ENCODE peak calls at places on chromosomes 3 and 15, in eight cellular contexts. K is psoas muscle, Y is keratinocyte, Q is NB4, S is retinal pigment epithelial cell, J is AG10803, R is bronchial epithelial cell, L is cardiac muscle cell. E is an unnamed sample.

GRCh38 chr3:4533489-4534443 is 40.6 kb downstream of the ITPR1 start:
- DNase-seq in K (no peak), Y (no peak), Q (peak), S (no peak), J (no peak), R (no peak), L (peak), E (no peak)

GRCh38 chr15:100565591-100565990 is 36.4 kb downstream of the LINS1 start:
- DNase-seq in K (no peak), Y (no peak), Q (peak), S (no peak), J (peak), R (peak), L (peak), E (no peak)

GRCh38 chr3:146092230-146092629 is 68.8 kb downstream of the PLOD2 start:
- DNase-seq in K (no peak), Y (no peak), Q (no peak), S (peak), J (no peak), R (peak), L (no peak), E (peak)

GRCh38 chr3:112074006-112074405 is 12.2 kb upstream of the C3orf52 start:
- DNase-seq in K (no peak), Y (no peak), Q (no peak), S (no peak), J (peak), R (peak), L (no peak), E (no peak)

GRCh38 chr3:178475062-178475461 is 61.2 kb upstream of the KCNMB2 start:
- DNase-seq in K (no peak), Y (no peak), Q (no peak), S (no peak), J (no peak), R (no peak), L (no peak), E (no peak)

GRCh38 chr3:60912142-60912541 is 339.1 kb downstream of the FHIT start:
- DNase-seq in K (no peak), Y (no peak), Q (no peak), S (no peak), J (no peak), R (peak), L (no peak), E (no peak)

GRCh38 chr3:139309880-139310279 is 33.9 kb upstream of the MRPS22 start:
- DNase-seq in K (no peak), Y (no peak), Q (peak), S (no peak), J (peak), R (no peak), L (peak), E (no peak)

GRCh38 chr15:59436774-59437472 is 1.1 kb upstream of the FAM81A start:
- DNase-seq in K (no peak), Y (no peak), Q (no peak), S (no peak), J (no peak), R (no peak), L (peak), E (no peak)

GRCh38 chr3:46619845-46620778 is 7.8 kb downstream of the FAM240A start:
- DNase-seq in K (no peak), Y (no peak), Q (no peak), S (no peak), J (no peak), R (peak), L (no peak), E (no peak)

GRCh38 chr3:66413151-66413751 is 87.6 kb downstream of the LRIG1 start:
- DNase-seq in K (peak), Y (no peak), Q (no peak), S (no peak), J (peak), R (peak), L (peak), E (no peak)

GRCh38 chr3:168049366-168049974 is 46.3 kb downstream of the GOLIM4 start:
- DNase-seq in K (no peak), Y (no peak), Q (no peak), S (peak), J (peak), R (peak), L (peak), E (no peak)

GRCh38 chr3:102400766-102401165 is 34.0 kb upstream of the ZPLD1 start:
- DNase-seq in K (no peak), Y (peak), Q (no peak), S (peak), J (peak), R (peak), L (peak), E (peak)

GRCh38 chr3:109687626-109688025 is 350.3 kb upstream of the DPPA4 start:
- DNase-seq in K (no peak), Y (no peak), Q (no peak), S (peak), J (peak), R (no peak), L (no peak), E (no peak)

GRCh38 chr3:178056868-178057267 is 479.4 kb upstream of the KCNMB2 start:
- DNase-seq in K (no peak), Y (no peak), Q (no peak), S (peak), J (peak), R (no peak), L (peak), E (no peak)

GRCh38 chr3:43236008-43236407 is 50.3 kb upstream of the SNRK start:
- DNase-seq in K (no peak), Y (no peak), Q (no peak), S (no peak), J (no peak), R (peak), L (no peak), E (no peak)

GRCh38 chr3:46607603-46608028 is 4.7 kb upstream of the FAM240A start:
- DNase-seq in K (peak), Y (no peak), Q (peak), S (no peak), J (peak), R (no peak), L (peak), E (no peak)

GRCh38 chr15:82571722-82572222 is 31.5 kb upstream of the RPS17 start:
- DNase-seq in K (peak), Y (no peak), Q (no peak), S (peak), J (peak), R (no peak), L (peak), E (no peak)

GRCh38 chr3:11641683-11642407 is 1.9 kb downstream of the VGLL4 start:
- DNase-seq in K (no peak), Y (no peak), Q (peak), S (no peak), J (peak), R (peak), L (peak), E (no peak)

GRCh38 chr15:101551696-101552591 is 62.4 kb upstream of the PCSK6 start:
- DNase-seq in K (no peak), Y (no peak), Q (no peak), S (no peak), J (no peak), R (no peak), L (no peak), E (no peak)

GRCh38 chr15:48176097-48176496 is 2.0 kb downstream of the MYEF2 start:
- DNase-seq in K (no peak), Y (no peak), Q (no peak), S (no peak), J (no peak), R (no peak), L (no peak), E (no peak)

GRCh38 chr3:151283907-151284461 is 5.6 kb upstream of the P2RY14 start:
- DNase-seq in K (no peak), Y (no peak), Q (peak), S (no peak), J (peak), R (peak), L (peak), E (peak)

GRCh38 chr15:48087844-48088243 is 32.9 kb upstream of the SLC24A5 start:
- DNase-seq in K (no peak), Y (no peak), Q (no peak), S (no peak), J (no peak), R (no peak), L (no peak), E (no peak)

GRCh38 chr15:88864861-88865497 is 30.4 kb downstream of the HAPLN3 start:
- DNase-seq in K (no peak), Y (no peak), Q (no peak), S (no peak), J (no peak), R (no peak), L (no peak), E (no peak)

GRCh38 chr15:48645558-48646330 is at the start of gene FBN1:
- DNase-seq in K (peak), Y (no peak), Q (peak), S (peak), J (peak), R (no peak), L (peak), E (peak)

GRCh38 chr3:117622130-117622841 is 912.7 kb downstream of the TUSC7 start:
- DNase-seq in K (no peak), Y (peak), Q (no peak), S (peak), J (peak), R (peak), L (peak), E (peak)

GRCh38 chr3:182608876-182609275 is 184.4 kb upstream of the ATP11B start:
- DNase-seq in K (no peak), Y (no peak), Q (no peak), S (no peak), J (no peak), R (no peak), L (no peak), E (no peak)

GRCh38 chr3:58556761-58557181 is 19.8 kb upstream of the ACOX2 start:
- DNase-seq in K (no peak), Y (no peak), Q (no peak), S (no peak), J (peak), R (no peak), L (no peak), E (no peak)

GRCh38 chr3:140580746-140581145 is 97.1 kb upstream of the TRIM42 start:
- DNase-seq in K (no peak), Y (no peak), Q (no peak), S (no peak), J (no peak), R (peak), L (no peak), E (peak)

GRCh38 chr3:194536883-194537637 is 50.3 kb upstream of the ATP13A3 start:
- DNase-seq in K (peak), Y (no peak), Q (peak), S (peak), J (no peak), R (peak), L (no peak), E (no peak)

GRCh38 chr3:48180530-48181253 is 7.5 kb downstream of the CDC25A start:
- DNase-seq in K (no peak), Y (no peak), Q (no peak), S (no peak), J (no peak), R (peak), L (no peak), E (no peak)

GRCh38 chr3:73558399-73559075 is 66.2 kb downstream of the PDZRN3 start:
- DNase-seq in K (peak), Y (no peak), Q (no peak), S (no peak), J (peak), R (peak), L (peak), E (no peak)

DNA sequence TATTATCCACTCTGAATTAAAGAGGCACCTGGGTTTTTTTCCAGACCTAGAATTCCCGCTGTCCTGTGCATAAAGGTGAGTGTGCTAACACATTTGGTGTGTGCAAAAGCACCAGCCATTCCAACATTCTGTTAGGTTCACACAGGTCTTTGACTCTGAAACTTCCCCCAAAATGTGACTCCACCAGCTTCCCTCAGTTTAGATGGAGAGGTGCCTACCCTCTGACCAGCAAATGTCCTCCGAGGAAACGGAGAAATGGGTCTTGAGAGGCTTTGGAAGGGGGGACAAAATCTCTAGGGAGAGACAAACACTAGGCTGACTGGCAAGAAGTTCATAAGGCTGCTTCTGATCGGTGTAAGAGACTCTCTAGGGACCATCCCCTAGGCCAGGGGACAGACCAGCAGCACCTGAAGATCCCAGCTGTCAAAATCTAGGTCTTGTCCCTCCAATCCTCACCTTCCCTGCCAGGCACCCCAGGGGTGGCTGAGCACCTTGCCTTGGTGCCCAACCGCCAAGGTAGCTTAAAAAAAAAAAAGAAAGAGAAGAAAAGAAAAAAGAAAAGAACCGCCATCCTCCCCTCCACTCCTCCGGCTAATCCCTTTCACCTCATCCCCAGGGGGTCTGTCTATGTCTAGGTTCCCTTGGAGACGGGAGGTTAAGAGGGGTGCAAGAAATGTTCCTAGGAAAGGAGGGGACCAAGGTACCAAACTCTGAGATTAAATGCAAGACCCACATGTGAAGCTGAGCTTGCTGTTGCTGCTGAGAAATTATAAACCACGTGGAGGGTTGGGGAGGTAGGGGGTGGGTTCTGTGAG is 2.0 kb upstream of the MECOM start:
- DNase-seq in K (no peak), Y (no peak), Q (no peak), S (no peak), J (no peak), R (peak), L (no peak), E (no peak)
- H3K4me3 ChIP-seq in K (no peak), Y (no peak), Q (no peak), S (no peak), J (no peak), R (peak), L (no peak), E (no peak)

GRCh38 chr3:24622696-24623225 is 128.1 kb upstream of the THRB start:
- DNase-seq in K (no peak), Y (no peak), Q (no peak), S (no peak), J (no peak), R (no peak), L (no peak), E (no peak)

GRCh38 chr3:24628523-24629258 is 134.0 kb upstream of the THRB start:
- DNase-seq in K (no peak), Y (no peak), Q (no peak), S (no peak), J (peak), R (peak), L (no peak), E (no peak)

GRCh38 chr3:24624938-24625681 is 130.5 kb upstream of the THRB start:
- DNase-seq in K (no peak), Y (no peak), Q (no peak), S (no peak), J (no peak), R (no peak), L (no peak), E (no peak)

GRCh38 chr3:24622138-24622537 is 127.5 kb upstream of the THRB start:
- DNase-seq in K (no peak), Y (no peak), Q (no peak), S (no peak), J (no peak), R (peak), L (no peak), E (no peak)

DNA sequence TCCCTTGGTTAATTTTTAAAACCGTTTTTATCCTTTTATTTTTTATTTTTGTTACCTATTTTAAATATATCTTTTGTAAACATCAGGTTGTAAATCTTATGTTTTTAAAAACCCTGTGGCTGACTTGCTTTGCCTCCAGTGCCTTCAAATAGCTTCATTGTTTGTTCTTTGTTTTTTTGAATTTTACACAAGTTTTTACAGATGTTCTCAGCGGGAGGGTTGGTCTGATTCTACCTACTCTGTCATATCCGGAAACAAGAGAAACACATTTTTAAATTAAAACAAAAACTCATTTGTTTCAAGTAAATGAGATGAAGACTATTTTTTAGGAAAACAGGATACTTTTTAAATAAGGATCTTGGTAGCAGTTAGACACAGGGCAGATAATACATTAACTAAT is 129.0 kb upstream of the THRB start:
- DNase-seq in K (no peak), Y (no peak), Q (no peak), S (no peak), J (no peak), R (no peak), L (no peak), E (no peak)
- H3K4me3 ChIP-seq in K (no peak), Y (no peak), Q (no peak), S (no peak), J (no peak), R (no peak), L (no peak), E (no peak)

GRCh38 chr3:149532463-149533180 is 58.1 kb downstream of the TM4SF4 start:
- DNase-seq in K (no peak), Y (no peak), Q (no peak), S (no peak), J (no peak), R (no peak), L (no peak), E (no peak)
- H3K4me3 ChIP-seq in K (peak), Y (no peak), Q (no peak), S (no peak), J (peak), R (no peak), L (no peak), E (no peak)

DNA sequence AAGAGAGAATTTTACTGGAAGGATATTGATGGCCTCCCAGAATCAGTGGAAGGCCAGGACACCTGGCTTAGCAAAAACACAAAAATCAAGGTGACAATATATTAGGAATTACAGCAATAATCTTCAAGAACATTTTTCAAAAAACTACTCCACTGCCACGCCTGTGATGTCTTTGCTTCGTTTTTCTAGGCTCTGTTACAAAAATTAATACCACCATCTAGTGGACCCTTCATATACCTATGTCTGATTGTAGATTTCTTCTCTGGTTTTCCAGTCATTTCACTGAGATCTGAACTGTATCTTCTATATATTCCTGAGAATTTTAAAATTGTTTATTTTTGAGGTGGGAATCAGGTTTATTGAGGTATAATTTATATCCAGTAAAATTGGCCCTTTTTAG is 5.6 kb upstream of the SLC33A1 start:
- DNase-seq in K (no peak), Y (no peak), Q (peak), S (no peak), J (no peak), R (no peak), L (peak), E (no peak)
- H3K4me3 ChIP-seq in K (no peak), Y (no peak), Q (no peak), S (no peak), J (no peak), R (no peak), L (no peak), E (no peak)